ENCODE peak calls at places on chromosome 7, in five cellular contexts. U is ovary, J is testis, H is uterus, M is tibial nerve. K is an unnamed sample.

GRCh38 chr7:91416485-91416884 is 152.3 kb downstream of the FZD1 start:
- DNase-seq in M (no peak), U (no peak), H (no peak), J (no peak), K (no peak)

GRCh38 chr7:25643285-25643684 is 415.0 kb upstream of the NPVF start:
- DNase-seq in M (no peak), U (no peak), J (no peak), H (no peak), K (no peak)

GRCh38 chr7:69256634-69257081 is 341.6 kb upstream of the AUTS2 start:
- DNase-seq in H (peak; percentile 15), U (no peak), M (peak; percentile 23), J (peak; percentile 51), K (peak; percentile 58)

GRCh38 chr7:155644971-155645509 is 579 bp downstream of the RBM33 start:
- DNase-seq in U (peak; percentile 33), J (peak; percentile 69), H (peak; percentile 18), M (no peak), K (peak; percentile 68)

GRCh38 chr7:113768256-113768847 is 150.5 kb downstream of the PPP1R3A start:
- DNase-seq in U (no peak), J (no peak), H (no peak), M (no peak), K (no peak)

GRCh38 chr7:36110584-36110983 is 42.5 kb upstream of the EEPD1 start:
- DNase-seq in M (no peak), U (no peak), J (no peak), H (no peak), K (no peak)

GRCh38 chr7:30225863-30226361 is 58.5 kb upstream of the ZNRF2 start:
- DNase-seq in H (peak; percentile 41), M (no peak), J (peak; percentile 54), U (peak; percentile 52), K (peak; percentile 63)

GRCh38 chr7:132650498-132650897 is 74.2 kb upstream of the PLXNA4 start:
- DNase-seq in M (no peak), U (no peak), J (no peak), H (no peak), K (no peak)

GRCh38 chr7:70573202-70573810 is 558.6 kb upstream of the GALNT17 start:
- DNase-seq in M (no peak), H (no peak), U (no peak), J (no peak), K (no peak)

GRCh38 chr7:128437426-128438332 is 18.0 kb upstream of the HILPDA start:
- DNase-seq in H (no peak), J (peak; percentile 75), M (no peak), U (no peak), K (peak; percentile 30)

GRCh38 chr7:142338633-142339501 is 81.0 kb upstream of the PRSS58 start:
- DNase-seq in U (no peak), M (no peak), H (no peak), J (peak; percentile 79), K (no peak)

GRCh38 chr7:127848241-127848640 is 183.0 kb downstream of the LRRC4 start:
- DNase-seq in J (no peak), M (no peak), U (no peak), H (no peak), K (no peak)

GRCh38 chr7:126667742-126668366 is 584.9 kb downstream of the GRM8 start:
- DNase-seq in H (no peak), M (no peak), U (no peak), J (peak; percentile 32), K (no peak)

GRCh38 chr7:115975766-115976165 is 54.8 kb downstream of the TFEC start:
- DNase-seq in M (no peak), U (no peak), J (no peak), H (no peak), K (no peak)

GRCh38 chr7:4725014-4725951 is 43.2 kb downstream of the FOXK1 start:
- DNase-seq in M (peak; percentile 56), J (peak; percentile 70), U (peak; percentile 74), H (peak; percentile 78), K (peak; percentile 64)

GRCh38 chr7:46291064-46291463 is 370.0 kb upstream of the IGFBP3 start:
- DNase-seq in U (no peak), M (no peak), H (no peak), J (no peak), K (no peak)

GRCh38 chr7:29135851-29136250 is 10.5 kb downstream of the CPVL start:
- DNase-seq in H (no peak), U (no peak), M (no peak), J (no peak), K (no peak)

GRCh38 chr7:29408841-29409243 is 154.8 kb upstream of the PRR15 start:
- DNase-seq in H (peak; percentile 44), J (peak; percentile 82), U (peak; percentile 59), M (no peak), K (peak; percentile 51)

GRCh38 chr7:158321936-158322615 is 265.5 kb downstream of the PTPRN2 start:
- DNase-seq in H (no peak), M (no peak), U (no peak), J (no peak), K (no peak)

GRCh38 chr7:18583305-18583704 is 87.8 kb downstream of the HDAC9 start:
- DNase-seq in H (no peak), U (no peak), M (no peak), J (no peak), K (no peak)

GRCh38 chr7:55534916-55535636 is 37.2 kb downstream of the VOPP1 start:
- DNase-seq in J (no peak), M (no peak), H (no peak), U (no peak), K (peak; percentile 59)

GRCh38 chr7:37921340-37921805 is 933 bp downstream of the EPDR1 start:
- DNase-seq in U (peak; percentile 70), M (no peak), J (peak; percentile 79), H (peak; percentile 46), K (no peak)

GRCh38 chr7:120373174-120373573 is 100.2 kb downstream of the KCND2 start:
- DNase-seq in J (no peak), H (no peak), U (no peak), M (no peak), K (no peak)

GRCh38 chr7:42735081-42735480 is 176.8 kb downstream of the C7orf25 start:
- DNase-seq in J (no peak), H (no peak), M (no peak), U (no peak), K (no peak)

GRCh38 chr7:108660465-108660864 is 90.8 kb downstream of the DNAJB9 start:
- DNase-seq in H (no peak), U (no peak), J (no peak), M (no peak), K (no peak)

GRCh38 chr7:66920769-66921395 is at the start of gene TMEM248:
- DNase-seq in H (peak; percentile 88), U (peak; percentile 89), M (peak; percentile 79), J (peak; percentile 91), K (peak; percentile 92)
- TF ChIP-seq POLR2A in H (peak; percentile 34), U (peak; percentile 23), M (no peak), J (no peak), K (peak; percentile 56)

DNA sequence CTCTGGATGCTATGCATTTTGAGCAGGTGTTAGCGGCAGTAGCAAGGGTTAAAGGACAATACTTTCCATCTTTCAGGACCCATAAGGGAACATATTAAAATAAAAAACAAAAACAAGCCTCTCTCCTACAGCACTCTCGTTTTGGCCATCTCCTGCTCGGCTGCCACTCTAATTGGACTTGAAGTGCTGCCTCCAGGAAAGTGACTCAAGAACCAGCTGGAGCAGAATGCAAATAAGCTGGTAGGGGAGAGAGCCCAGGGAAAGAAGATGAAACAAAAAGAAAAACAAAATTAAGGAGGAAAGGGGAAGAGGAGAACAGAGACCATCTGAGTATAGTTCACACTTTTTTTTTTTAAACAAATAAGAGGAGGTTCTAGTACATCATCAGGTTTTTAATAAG is 65.6 kb downstream of the HBP1 start:
- DNase-seq in M (no peak), H (no peak), U (no peak), J (no peak), K (no peak)
- H3K36me3 ChIP-seq in M (peaks cover 9% of the 10 kb centered on the region), H (no peaks in the 10 kb centered on the region), U (no peaks in the 10 kb centered on the region), J (no peaks in the 10 kb centered on the region), K (no peaks in the 10 kb centered on the region)

GRCh38 chr7:103348452-103348851 is 1.0 kb downstream of the PSMC2 start:
- DNase-seq in U (no peak), M (no peak), J (no peak), H (no peak), K (no peak)
- TF ChIP-seq POLR2A in U (no peak), M (no peak), J (no peak), H (no peak), K (no peak)

GRCh38 chr7:152202056-152202455 is 176.6 kb downstream of the GALNT11 start:
- DNase-seq in M (no peak), H (no peak), J (no peak), U (no peak), K (no peak)
- H3K36me3 ChIP-seq in M (peaks cover 32% of the 10 kb centered on the region), H (no peaks in the 10 kb centered on the region), J (no peaks in the 10 kb centered on the region), U (no peaks in the 10 kb centered on the region), K (peaks cover 53% of the 10 kb centered on the region)

DNA sequence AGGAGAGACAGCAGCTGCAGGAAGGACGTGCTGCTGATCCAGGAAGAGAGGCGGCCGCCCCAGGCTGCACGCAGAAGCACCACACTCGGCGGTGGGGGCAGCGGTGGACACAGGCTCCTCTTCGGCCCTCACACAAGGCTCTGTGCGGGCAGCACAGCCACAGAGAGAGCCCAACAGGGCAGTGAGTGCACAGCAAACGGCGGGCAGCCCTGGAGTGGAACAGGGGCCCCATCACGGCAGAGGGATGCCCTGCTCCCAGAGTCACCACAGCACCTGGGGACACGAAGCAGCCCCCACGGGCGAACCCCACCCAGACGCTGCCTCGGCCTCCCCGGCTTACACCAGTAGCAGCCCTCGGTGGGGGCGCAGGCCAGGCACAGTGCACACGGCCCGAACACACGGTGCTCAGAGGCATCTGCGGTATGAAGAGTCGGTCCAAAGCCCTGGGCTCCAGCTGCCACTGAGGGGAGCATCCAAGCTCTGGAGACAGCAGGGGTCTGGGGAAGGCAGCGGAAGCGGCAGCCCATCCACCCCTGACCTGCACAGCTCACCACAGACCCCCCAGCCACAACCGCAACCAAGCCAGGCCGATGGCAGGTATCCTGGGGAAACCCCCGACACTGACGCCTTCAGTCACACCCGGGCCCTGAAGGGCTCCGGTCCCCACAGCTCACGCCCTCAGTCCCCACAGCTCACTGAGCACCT is 16.8 kb downstream of the NUDT1 start:
- DNase-seq in U (no peak), H (no peak), M (no peak), J (no peak), K (no peak)
- TF ChIP-seq POLR2A in U (no peak), H (no peak), M (no peak), J (no peak), K (no peak)

GRCh38 chr7:100433592-100434296 is 2.6 kb downstream of the PPP1R35 start:
- DNase-seq in H (no peak), J (no peak), U (no peak), M (no peak), K (peak; percentile 45)
- H3K36me3 ChIP-seq in H (no peaks in the 10 kb centered on the region), J (no peaks in the 10 kb centered on the region), U (no peaks in the 10 kb centered on the region), M (peaks cover 39% of the 10 kb centered on the region), K (peaks cover 25% of the 10 kb centered on the region)